ENCODE peak calls at places on chromosomes 11 and 22, in four cellular contexts. G is uterus, Z is cardiac fibroblast, K is fibroblast of lung. R is an unnamed sample.

GRCh38 chr11:129278586-129279319 is 86.6 kb upstream of the ARHGAP32 start:
- DNase-seq in G (no peak), K (no peak), Z (no peak), R (no peak)

GRCh38 chr11:17851697-17852096 is 117.1 kb downstream of the KCNC1 start:
- DNase-seq in G (no peak), Z (no peak), K (no peak), R (no peak)

GRCh38 chr11:34204396-34205279 is 99.2 kb downstream of the NAT10 start:
- DNase-seq in G (no peak), K (peak; percentile 80), Z (peak; percentile 54), R (peak; percentile 49)

GRCh38 chr11:37907461-37908223 is 1309.6 kb upstream of the RAG2 start:
- DNase-seq in G (no peak), Z (peak; percentile 24), K (no peak), R (no peak)

GRCh38 chr11:31687861-31688260 is 123.3 kb downstream of the PAX6 start:
- DNase-seq in G (no peak), K (no peak), Z (no peak), R (no peak)

GRCh38 chr11:72625746-72626636 is 48.2 kb downstream of the PDE2A start:
- DNase-seq in Z (no peak), K (no peak), G (peak; percentile 52), R (peak; percentile 38)

GRCh38 chr11:116065986-116066385 is 561.8 kb upstream of the CADM1 start:
- DNase-seq in G (no peak), K (no peak), Z (no peak), R (no peak)

GRCh38 chr22:27835446-27835845 is 33.9 kb upstream of the MN1 start:
- DNase-seq in G (no peak), K (peak; percentile 60), Z (no peak), R (peak; percentile 25)

GRCh38 chr22:29225422-29226090 is 19.9 kb downstream of the EMID1 start:
- DNase-seq in K (peak; percentile 5), Z (peak; percentile 44), G (peak; percentile 49), R (no peak)

GRCh38 chr11:48002565-48002964 is 22.2 kb downstream of the PTPRJ start:
- DNase-seq in Z (no peak), K (no peak), G (no peak), R (no peak)

GRCh38 chr11:125603207-125603606 is 10.6 kb downstream of the STT3A start:
- DNase-seq in G (no peak), K (peak; percentile 46), Z (peak; percentile 33), R (peak; percentile 10)

GRCh38 chr11:78350646-78351165 is 66.9 kb downstream of the GAB2 start:
- DNase-seq in Z (peak; percentile 68), K (peak; percentile 67), G (no peak), R (peak; percentile 66)

GRCh38 chr11:66494935-66495334 is 14.7 kb downstream of the DPP3 start:
- DNase-seq in Z (no peak), G (no peak), K (no peak), R (no peak)

GRCh38 chr22:49767355-49768062 is 60.2 kb downstream of the BRD1 start:
- DNase-seq in K (peak; percentile 38), G (no peak), Z (peak; percentile 73), R (peak; percentile 53)

GRCh38 chr22:41351011-41351410 is 30.7 kb upstream of the TEF start:
- DNase-seq in G (no peak), Z (no peak), K (no peak), R (no peak)

GRCh38 chr11:70116386-70117077 is 38.4 kb downstream of the ANO1 start:
- DNase-seq in Z (no peak), K (no peak), G (no peak), R (no peak)

GRCh38 chr11:94638278-94638901 is 71.2 kb downstream of the PIWIL4 start:
- DNase-seq in Z (peak; percentile 6), G (no peak), K (peak; percentile 20), R (peak; percentile 30)

GRCh38 chr11:17354070-17354924 is 2.7 kb downstream of the NCR3LG1 start:
- DNase-seq in K (peak; percentile 55), G (peak; percentile 63), Z (peak; percentile 88), R (peak; percentile 69)

GRCh38 chr22:40405178-40406062 is 35.0 kb downstream of the SGSM3 start:
- DNase-seq in K (no peak), Z (no peak), G (no peak), R (no peak)

GRCh38 chr11:126102436-126102894 is 39.8 kb upstream of the CDON start:
- DNase-seq in K (peak; percentile 67), G (peak; percentile 63), Z (no peak), R (no peak)

GRCh38 chr22:50531546-50532352 is 1.9 kb upstream of the TYMP start:
- DNase-seq in G (peak; percentile 72), Z (peak; percentile 63), K (peak; percentile 54), R (peak; percentile 50)

GRCh38 chr11:6438979-6439571 is 1.7 kb downstream of the HPX start:
- DNase-seq in Z (peak; percentile 70), G (peak; percentile 28), K (peak; percentile 38), R (peak; percentile 40)
- H3K4me3 ChIP-seq in Z (no peak overlapping the region), G (no peak overlapping the region), K (no peak overlapping the region), R (no peak overlapping the region)

GRCh38 chr11:68325183-68325893 is 12.9 kb downstream of the LRP5 start:
- DNase-seq in Z (no peak), K (no peak), G (no peak), R (no peak)
- TF ChIP-seq CTCF in Z (no peak), K (no peak), G (no peak), R (no peak)

GRCh38 chr11:65045728-65046127 is 4.7 kb downstream of the SAC3D1 start:
- DNase-seq in K (no peak), Z (no peak), G (no peak), R (no peak)

GRCh38 chr11:65051389-65051858 is 6.9 kb downstream of the NAALADL1 start:
- DNase-seq in K (peak; percentile 13), Z (no peak), G (no peak), R (no peak)

GRCh38 chr11:65043881-65044501 is 3.0 kb downstream of the SAC3D1 start:
- DNase-seq in Z (peak; percentile 46), K (peak; percentile 23), G (no peak), R (no peak)

GRCh38 chr11:65045061-65045460 is 4.1 kb downstream of the SAC3D1 start:
- DNase-seq in Z (no peak), K (no peak), G (no peak), R (no peak)

DNA sequence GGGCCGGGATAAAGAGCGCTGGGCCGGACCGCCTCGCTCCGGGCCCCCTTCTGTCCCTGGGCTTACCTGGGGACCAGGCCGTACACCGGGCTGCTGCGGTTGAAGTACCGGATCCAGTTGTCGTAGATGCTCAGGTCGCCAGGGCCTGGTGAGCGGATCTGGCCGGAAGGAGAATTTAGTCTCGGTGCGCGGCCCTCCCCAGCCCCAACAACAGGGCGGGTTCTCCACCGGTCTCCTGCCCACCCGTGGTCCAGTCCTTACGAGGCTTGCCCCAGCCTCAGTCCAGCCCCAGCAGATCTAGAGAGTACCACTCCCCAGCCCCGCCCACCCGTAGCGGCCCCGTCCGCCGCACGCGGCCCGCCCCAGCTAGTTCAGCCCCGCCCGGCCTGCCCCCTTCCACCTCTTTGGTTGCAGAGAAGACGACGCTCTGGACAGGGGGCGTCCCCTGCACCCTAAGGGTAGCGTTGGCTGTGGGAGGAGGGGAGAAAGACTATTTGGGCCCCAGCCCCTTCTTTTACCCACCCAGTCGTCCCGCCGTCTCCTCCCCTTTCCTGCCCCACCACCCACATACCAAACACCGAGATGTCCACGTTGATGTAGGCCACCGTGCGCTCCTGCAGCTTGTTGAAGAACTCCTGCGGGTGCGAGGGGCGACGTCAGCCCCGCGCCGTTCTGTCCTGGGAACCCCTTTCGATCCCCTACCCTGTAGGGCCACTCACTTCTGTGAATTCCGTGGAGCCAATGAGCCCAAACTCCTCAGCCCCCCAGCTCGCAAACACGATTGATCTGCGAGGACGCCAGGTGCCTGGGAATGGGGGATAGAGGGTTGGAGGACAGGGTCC is 6.8 kb downstream of the SAC3D1 start:
- DNase-seq in Z (no peak), G (peak; percentile 42), K (peak; percentile 8), R (no peak)
- H3K4me3 ChIP-seq in Z (peak overlapping the region; percentile 48), G (peak overlapping the region; percentile 48), K (peak overlapping the region; percentile 46), R (peak overlapping the region; percentile 37)

DNA sequence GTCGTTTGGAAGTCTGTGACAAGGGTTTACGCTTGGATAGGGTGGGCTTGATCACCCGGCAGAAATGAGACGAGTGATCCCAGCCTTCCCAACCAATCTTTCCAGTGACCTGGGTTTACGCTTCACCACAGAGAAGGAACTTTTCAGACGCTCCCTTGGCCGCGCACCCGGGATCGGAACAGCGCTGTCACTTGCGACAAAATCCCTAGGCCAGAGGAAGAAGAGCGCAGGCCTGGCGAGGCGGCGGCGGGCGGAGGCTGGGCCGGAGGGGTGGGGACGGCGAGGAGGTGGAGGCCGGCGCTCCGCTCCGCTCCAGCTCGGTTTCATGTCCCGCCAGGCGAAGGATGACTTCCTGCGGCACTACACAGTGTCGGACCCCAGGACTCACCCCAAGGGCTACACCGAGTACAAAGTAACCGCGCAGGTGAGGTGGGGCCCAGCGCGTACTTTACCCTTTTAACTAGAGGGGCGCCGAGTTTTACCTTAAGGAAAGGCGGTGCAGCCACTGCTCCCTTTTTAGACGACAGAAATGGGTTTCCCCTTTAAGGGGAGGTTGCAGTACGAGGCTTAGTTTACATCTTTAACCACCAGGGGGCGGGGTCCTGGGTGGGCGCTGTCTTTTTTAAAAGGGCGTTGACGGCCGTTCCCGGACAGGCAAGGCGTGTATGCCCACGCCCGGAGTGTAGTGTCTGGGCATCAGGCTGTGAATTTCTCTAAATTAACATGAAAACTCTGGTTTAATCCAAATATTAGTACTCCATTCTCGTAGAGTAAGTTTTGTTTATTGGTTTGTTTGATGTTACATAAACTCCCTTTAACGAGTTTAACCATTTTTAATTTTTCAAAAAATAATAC is at the start of gene SNX15:
- DNase-seq in G (peak; percentile 95), K (peak; percentile 97), Z (peak; percentile 99), R (peak; percentile 99)
- TF ChIP-seq CTCF in G (peak; percentile 69), K (peak; percentile 58), Z (peak; percentile 68), R (peak; percentile 53)

GRCh38 chr11:120597250-120597649 is 85.7 kb downstream of the GRIK4 start:
- DNase-seq in G (no peak), K (no peak), Z (no peak), R (no peak)
- H3K4me3 ChIP-seq in G (peak overlapping the region; percentile 11), K (no peak overlapping the region), Z (no peak overlapping the region), R (no peak overlapping the region)

DNA sequence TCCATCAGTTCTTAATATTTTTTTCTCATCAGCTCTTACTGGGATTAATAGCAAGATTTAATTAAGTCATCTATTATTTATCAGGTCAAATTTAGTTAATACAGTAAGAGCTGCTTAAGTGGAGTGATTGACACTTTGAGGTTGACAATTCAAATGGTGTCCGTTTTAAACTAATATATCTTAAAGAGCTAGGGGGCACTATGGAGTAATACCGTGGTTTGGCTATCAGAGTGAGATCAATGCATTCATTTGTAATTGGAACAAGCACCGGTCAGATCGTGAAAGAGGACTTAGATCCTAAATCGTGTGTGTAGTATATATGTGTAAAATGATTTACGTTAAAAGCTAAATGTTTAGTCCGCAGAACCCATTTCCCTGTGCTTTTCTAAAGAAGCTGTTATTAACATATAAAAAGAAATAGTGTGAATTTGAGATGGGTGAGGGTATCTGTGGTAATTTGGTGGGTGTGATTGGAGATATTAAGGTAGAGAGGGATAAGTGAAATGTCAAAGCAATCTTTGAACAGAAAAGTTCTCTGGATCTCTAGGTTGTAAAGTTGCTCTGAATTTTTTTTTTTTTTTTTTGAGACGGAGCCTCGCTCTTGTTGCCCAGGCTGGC is 2.3 kb downstream of the SIK2 start:
- DNase-seq in K (peak; percentile 33), G (no peak), Z (peak; percentile 66), R (peak; percentile 57)
- TF ChIP-seq CTCF in K (peak; percentile 54), G (peak; percentile 46), Z (peak; percentile 57), R (peak; percentile 45)

DNA sequence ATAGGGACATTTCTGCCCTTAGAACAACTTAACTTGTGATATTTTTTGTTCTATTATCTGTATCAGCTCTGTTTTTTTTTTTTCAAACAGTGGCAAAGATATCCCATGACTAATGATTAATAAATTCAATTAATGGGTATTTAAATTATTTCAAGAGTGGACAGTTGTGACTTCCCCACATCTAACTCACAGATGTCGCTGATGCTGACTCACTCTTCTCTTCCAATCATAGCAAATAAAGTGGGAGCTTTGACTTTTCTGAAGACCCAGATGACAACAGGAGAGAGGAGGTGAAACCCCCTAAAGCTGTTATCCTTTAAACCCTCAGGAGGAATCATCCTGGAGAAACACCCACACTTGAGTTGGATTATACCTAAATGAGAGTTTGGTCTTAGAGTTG is 27.1 kb downstream of the GGTLC2 start:
- DNase-seq in K (no peak), G (no peak), Z (no peak), R (no peak)
- H3K4me3 ChIP-seq in K (no peak overlapping the region), G (no peak overlapping the region), Z (no peak overlapping the region), R (no peak overlapping the region)

R was measured in astrocyte of the spinal cord.